ENCODE peak calls at places on chromosomes 11 and 22, in six cellular contexts. M, L, T, V, H and B are unnamed samples.

GRCh38 chr11:115706735-115707134 is 202.5 kb upstream of the CADM1 start:
- DNase-seq in M (no peak), L (no peak), T (no peak), V (no peak), H (peak), B (no peak)

GRCh38 chr11:125175166-125175565 is 10.6 kb downstream of the PKNOX2 start:
- DNase-seq in M (no peak), L (no peak), T (no peak), V (no peak), H (no peak), B (no peak)

GRCh38 chr11:102267602-102268001 is 49.7 kb upstream of the BIRC3 start:
- DNase-seq in M (peak), L (no peak), T (no peak), V (no peak), H (peak), B (peak)

GRCh38 chr11:30348035-30348434 is 25.1 kb downstream of the ARL14EP start:
- DNase-seq in M (no peak), L (no peak), T (no peak), V (no peak), H (no peak), B (no peak)

GRCh38 chr11:44608654-44609027 is 43.2 kb downstream of the CD82 start:
- DNase-seq in M (no peak), L (no peak), T (no peak), V (no peak), H (no peak), B (no peak)

GRCh38 chr22:20109411-20110358 is 6.2 kb upstream of the RANBP1 start:
- DNase-seq in M (no peak), L (no peak), T (no peak), V (no peak), H (no peak), B (no peak)

GRCh38 chr11:74453373-74453975 is 13.9 kb downstream of the KCNE3 start:
- DNase-seq in M (peak), L (peak), T (peak), V (peak), H (peak), B (peak)

GRCh38 chr22:39242809-39243442 is 1.9 kb downstream of the PDGFB start:
- DNase-seq in M (no peak), L (peak), T (no peak), V (no peak), H (peak), B (peak)

GRCh38 chr11:15747671-15748070 is 608.7 kb downstream of the SOX6 start:
- DNase-seq in M (peak), L (no peak), T (no peak), V (no peak), H (peak), B (peak)

GRCh38 chr11:119222308-119222707 is 16.2 kb downstream of the CBL start:
- DNase-seq in M (peak), L (no peak), T (no peak), V (no peak), H (peak), B (peak)

GRCh38 chr11:7612661-7613393 is 60.5 kb downstream of the CYB5R2 start:
- DNase-seq in M (peak), L (no peak), T (peak), V (no peak), H (peak), B (peak)

GRCh38 chr11:61918251-61919112 is 1.1 kb upstream of the RAB3IL1 start:
- DNase-seq in M (no peak), L (no peak), T (no peak), V (no peak), H (no peak), B (no peak)

GRCh38 chr11:45237666-45238348 is 48.3 kb downstream of the SYT13 start:
- DNase-seq in M (no peak), L (no peak), T (no peak), V (no peak), H (no peak), B (no peak)

GRCh38 chr22:40383905-40384304 is 13.5 kb downstream of the SGSM3 start:
- DNase-seq in M (peak), L (no peak), T (no peak), V (no peak), H (peak), B (peak)

GRCh38 chr22:31144223-31144622 is 3.9 kb upstream of the PLA2G3 start:
- DNase-seq in M (peak), L (no peak), T (no peak), V (no peak), H (peak), B (peak)

GRCh38 chr11:10564692-10565318 is 3.7 kb downstream of the LYVE1 start:
- DNase-seq in M (no peak), L (no peak), T (no peak), V (no peak), H (no peak), B (peak)

GRCh38 chr11:2569321-2569721 is 124.5 kb downstream of the KCNQ1 start:
- DNase-seq in M (no peak), L (no peak), T (no peak), V (no peak), H (no peak), B (no peak)

GRCh38 chr11:127601578-127601977 is 601.0 kb upstream of the KIRREL3 start:
- DNase-seq in M (no peak), L (no peak), T (no peak), V (no peak), H (no peak), B (no peak)

GRCh38 chr11:12275818-12276217 is 101.6 kb upstream of the PARVA start:
- DNase-seq in M (no peak), L (peak), T (no peak), V (no peak), H (no peak), B (no peak)

GRCh38 chr22:36156515-36157419 is 3.8 kb downstream of the APOL3 start:
- DNase-seq in M (peak), L (peak), T (no peak), V (no peak), H (peak), B (peak)

GRCh38 chr11:2270322-2271076 is at the start of gene ASCL2:
- DNase-seq in M (no peak), L (peak), T (no peak), V (no peak), H (peak), B (no peak)

GRCh38 chr11:33735426-33736147 is 636 bp downstream of the CD59 start:
- DNase-seq in M (no peak), L (no peak), T (peak), V (no peak), H (peak), B (peak)

GRCh38 chr22:21929253-21929652 is 23.4 kb downstream of the PPM1F start:
- DNase-seq in M (no peak), L (no peak), T (no peak), V (no peak), H (no peak), B (no peak)

GRCh38 chr11:121446752-121447156 is 5.4 kb upstream of the SORL1 start:
- DNase-seq in M (peak), L (no peak), T (no peak), V (no peak), H (no peak), B (peak)

GRCh38 chr11:69455969-69456368 is 25.5 kb upstream of the LINC01488 start:
- DNase-seq in M (no peak), L (no peak), T (no peak), V (no peak), H (no peak), B (no peak)

GRCh38 chr11:69122642-69123431 is 32.9 kb upstream of the SMIM38 start:
- DNase-seq in M (peak), L (peak), T (peak), V (peak), H (peak), B (peak)

GRCh38 chr22:20885557-20886323 is 26.9 kb downstream of the SNAP29 start:
- DNase-seq in M (peak), L (peak), T (peak), V (peak), H (peak), B (peak)

GRCh38 chr11:83249972-83250593 is 36.1 kb downstream of the CCDC90B start:
- DNase-seq in M (peak), L (no peak), T (no peak), V (no peak), H (peak), B (peak)

GRCh38 chr11:60957188-60957587 is 5.2 kb upstream of the SLC15A3 start:
- DNase-seq in M (no peak), L (no peak), T (no peak), V (no peak), H (no peak), B (no peak)

GRCh38 chr11:62241095-62241494 is 944 bp upstream of the SCGB1D2 start:
- DNase-seq in M (no peak), L (no peak), T (no peak), V (no peak), H (no peak), B (no peak)

GRCh38 chr22:41578114-41578513 is 11.5 kb downstream of the PMM1 start:
- DNase-seq in M (no peak), L (no peak), T (no peak), V (no peak), H (no peak), B (no peak)

GRCh38 chr11:44033411-44033850 is 14.3 kb upstream of the ACCSL start:
- DNase-seq in M (no peak), L (no peak), T (no peak), V (no peak), H (no peak), B (no peak)

GRCh38 chr11:126843096-126843495 is 157.5 kb downstream of the KIRREL3 start:
- DNase-seq in M (no peak), L (no peak), T (no peak), V (no peak), H (no peak), B (no peak)

GRCh38 chr11:46345881-46346484 is 1.3 kb upstream of the DGKZ start:
- DNase-seq in M (no peak), L (no peak), T (no peak), V (no peak), H (no peak), B (no peak)

DNA sequence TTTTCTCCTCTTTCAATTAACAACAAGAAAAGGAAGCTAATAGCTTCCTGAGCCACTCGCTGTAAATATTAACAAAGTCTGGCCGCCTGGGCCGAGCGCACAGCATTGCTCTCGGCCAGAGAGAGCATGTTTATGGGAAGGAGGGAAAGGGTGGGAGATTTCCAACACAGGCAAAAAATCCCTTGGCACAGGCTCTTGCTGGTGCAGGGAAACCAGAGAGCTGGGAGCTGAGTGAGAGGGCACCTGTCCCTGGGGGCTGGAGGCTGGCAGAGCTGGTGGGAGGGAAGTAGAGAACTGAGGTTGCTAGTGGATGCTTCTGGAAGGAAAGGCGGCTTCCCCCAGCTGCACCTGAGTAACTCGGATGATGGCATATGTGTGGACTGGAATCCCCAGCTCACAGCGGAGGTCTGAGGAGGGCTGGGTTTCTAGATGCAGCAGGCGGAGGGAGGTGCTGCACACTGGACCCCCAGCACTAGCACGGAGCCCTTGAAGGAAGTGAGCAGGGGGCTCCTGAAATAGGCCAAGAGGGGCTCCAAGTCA is 59.6 kb downstream of the FLRT1 start:
- DNase-seq in M (peak), L (no peak), T (no peak), V (no peak), H (no peak), B (peak)
- H3K27ac ChIP-seq in M (no peak), L (no peak), T (peak), V (no peak), H (no peak), B (peak)

DNA sequence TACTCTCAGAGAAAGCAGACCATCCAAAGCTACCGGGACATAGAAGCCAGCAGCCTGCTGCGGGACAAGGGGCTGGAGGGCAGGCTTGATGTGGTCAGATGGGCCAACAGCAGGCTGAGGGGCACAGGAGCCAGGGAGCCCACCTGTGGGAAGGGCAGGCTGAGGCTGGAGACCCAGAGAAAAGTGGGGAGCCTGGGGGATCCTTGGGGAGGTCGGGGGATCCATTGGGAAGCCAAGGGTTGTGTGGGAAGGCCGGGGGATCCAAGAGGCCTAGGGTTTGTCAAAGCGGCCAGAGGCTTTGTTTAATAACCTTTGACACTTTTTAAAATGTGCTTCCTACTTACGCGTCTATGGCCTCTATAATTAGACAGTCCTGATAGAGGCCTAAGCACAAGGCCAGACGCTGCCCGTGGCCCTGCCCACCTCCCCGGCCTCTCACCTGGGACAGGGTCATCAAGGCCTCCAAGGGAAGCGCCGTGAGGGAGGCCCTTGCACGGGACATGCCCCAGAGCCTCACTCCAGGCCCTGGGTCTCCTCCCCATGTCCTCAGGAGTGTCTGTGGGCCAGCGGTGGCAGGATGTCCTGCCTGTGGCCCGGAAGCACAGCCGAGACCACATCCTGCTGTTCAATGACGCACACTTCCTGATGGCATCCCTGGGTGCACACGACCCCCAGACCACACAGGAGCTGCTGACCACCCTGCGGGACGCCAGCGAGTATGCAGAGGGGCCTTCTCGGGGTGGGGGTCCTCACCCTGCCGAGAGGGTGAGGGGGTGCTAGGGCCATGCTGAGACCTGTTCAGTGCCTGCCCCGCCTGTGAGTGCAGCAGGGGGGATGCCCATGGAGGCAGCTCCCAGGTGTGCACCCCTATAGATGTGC is 8.6 kb upstream of the GTSE1 start:
- DNase-seq in M (no peak), L (no peak), T (no peak), V (no peak), H (no peak), B (no peak)
- H2AFZ ChIP-seq in M (no peak), L (no peak), T (no peak), V (no peak), H (no peak), B (no peak)

GRCh38 chr11:57476883-57477506 is 16.7 kb downstream of the RTN4RL2 start:
- DNase-seq in M (peak), L (peak), T (no peak), V (no peak), H (peak), B (peak)

GRCh38 chr11:57475671-57476222 is 15.4 kb downstream of the RTN4RL2 start:
- DNase-seq in M (no peak), L (no peak), T (no peak), V (no peak), H (no peak), B (no peak)

GRCh38 chr11:57477507-57478189 is 17.3 kb downstream of the RTN4RL2 start:
- DNase-seq in M (no peak), L (no peak), T (no peak), V (no peak), H (no peak), B (no peak)

GRCh38 chr11:57475191-57475590 is 14.9 kb downstream of the RTN4RL2 start:
- DNase-seq in M (peak), L (no peak), T (no peak), V (no peak), H (no peak), B (no peak)

GRCh38 chr11:57476223-57476882 is 16.0 kb downstream of the RTN4RL2 start:
- DNase-seq in M (no peak), L (peak), T (no peak), V (no peak), H (peak), B (no peak)
- H4K91ac ChIP-seq in M (no peak), L (no peak), T (peak), V (no peak), H (no peak), B (no peak)

GRCh38 chr22:28953399-28953798 is 70.0 kb downstream of the ZNRF3 start:
- DNase-seq in M (no peak), L (no peak), T (no peak), V (no peak), H (no peak), B (no peak)
- H3K27ac ChIP-seq in M (no peak), L (no peak), T (no peak), V (no peak), H (no peak), B (peak)

GRCh38 chr11:113690619-113691569 is 15.2 kb downstream of the TMPRSS5 start:
- DNase-seq in M (peak), L (peak), T (peak), V (peak), H (peak), B (peak)
- H2AFZ ChIP-seq in M (peak), L (no peak), T (no peak), V (no peak), H (no peak), B (no peak)

DNA sequence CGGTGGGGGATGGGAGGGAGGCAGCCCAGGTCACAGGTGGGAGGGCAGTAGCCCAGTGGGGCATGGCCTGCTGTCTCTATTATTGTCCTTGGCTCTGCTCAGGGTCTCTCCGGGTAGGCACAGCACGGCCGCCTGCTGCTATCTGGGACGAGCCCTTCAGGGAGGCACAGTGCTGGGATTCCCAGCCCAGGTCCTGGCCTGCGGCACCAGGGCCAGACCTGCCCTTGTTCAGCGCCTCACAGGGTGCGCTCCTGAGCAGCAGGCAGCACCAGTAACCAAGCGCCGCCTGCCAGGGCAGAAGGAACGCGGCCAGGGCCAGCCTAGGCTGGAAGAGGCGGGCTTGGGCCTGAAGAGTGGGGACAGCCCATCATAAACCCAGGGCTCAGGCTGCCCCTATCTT is 151.0 kb downstream of the MPPED1 start:
- DNase-seq in M (no peak), L (peak), T (no peak), V (no peak), H (no peak), B (no peak)
- H4K91ac ChIP-seq in M (no peak), L (no peak), T (peak), V (peak), H (no peak), B (no peak)